ENCODE peak calls at places on chromosomes 5 and 9, in nine cellular contexts. One of them, this sample, is unnamed. For H3K4me1, the result is how much of the 10 kb centered on the place peaks cover.

GRCh38 chr5:44542470-44542869 is 153.2 kb upstream of the FGF10 start:
- DNase-seq in HepG2: no peak
- DNase-seq in uterus: no peak
- DNase-seq in body of pancreas: no peak
- DNase-seq in A549: no peak
- DNase-seq in tibial nerve: no peak
- DNase-seq in adrenal gland: no peak
- DNase-seq in IMR-90: no peak
- DNase-seq in ovary: no peak
- DNase-seq in this sample: no peak

GRCh38 chr9:35972093-35972492 is 14.1 kb upstream of the OR2S2 start:
- DNase-seq in HepG2: no peak
- DNase-seq in uterus: no peak
- DNase-seq in body of pancreas: no peak
- DNase-seq in A549: no peak
- DNase-seq in tibial nerve: no peak
- DNase-seq in adrenal gland: no peak
- DNase-seq in IMR-90: no peak
- DNase-seq in ovary: no peak
- DNase-seq in this sample: no peak

GRCh38 chr5:34007116-34007674 is 655 bp downstream of the AMACR start:
- DNase-seq in HepG2: no peak
- DNase-seq in uterus: no peak
- DNase-seq in body of pancreas: peak
- DNase-seq in A549: no peak
- DNase-seq in tibial nerve: no peak
- DNase-seq in adrenal gland: no peak
- DNase-seq in IMR-90: no peak
- DNase-seq in ovary: no peak
- DNase-seq in this sample: no peak

GRCh38 chr9:81534138-81534865 is 155.0 kb downstream of the TLE1 start:
- DNase-seq in HepG2: no peak
- DNase-seq in uterus: no peak
- DNase-seq in body of pancreas: no peak
- DNase-seq in A549: peak
- DNase-seq in tibial nerve: no peak
- DNase-seq in adrenal gland: no peak
- DNase-seq in IMR-90: peak
- DNase-seq in ovary: no peak
- DNase-seq in this sample: no peak

GRCh38 chr5:178644826-178645545 is 18.1 kb upstream of the CLK4 start:
- DNase-seq in HepG2: no peak
- DNase-seq in uterus: no peak
- DNase-seq in body of pancreas: no peak
- DNase-seq in A549: no peak
- DNase-seq in tibial nerve: no peak
- DNase-seq in adrenal gland: no peak
- DNase-seq in IMR-90: no peak
- DNase-seq in ovary: no peak
- DNase-seq in this sample: no peak

GRCh38 chr9:134855900-134856377 is 24.7 kb upstream of the FCN2 start:
- DNase-seq in HepG2: no peak
- DNase-seq in uterus: no peak
- DNase-seq in body of pancreas: no peak
- DNase-seq in A549: no peak
- DNase-seq in tibial nerve: no peak
- DNase-seq in adrenal gland: peak
- DNase-seq in IMR-90: no peak
- DNase-seq in ovary: no peak
- DNase-seq in this sample: no peak

GRCh38 chr9:92875373-92875772 is 2.5 kb downstream of the ZNF484 start:
- DNase-seq in HepG2: no peak
- DNase-seq in uterus: no peak
- DNase-seq in body of pancreas: no peak
- DNase-seq in A549: no peak
- DNase-seq in tibial nerve: no peak
- DNase-seq in adrenal gland: no peak
- DNase-seq in IMR-90: no peak
- DNase-seq in ovary: no peak
- DNase-seq in this sample: no peak

GRCh38 chr9:36485647-36486453 is 85.8 kb upstream of the RNF38 start:
- DNase-seq in HepG2: no peak
- DNase-seq in uterus: no peak
- DNase-seq in body of pancreas: peak
- DNase-seq in A549: no peak
- DNase-seq in tibial nerve: no peak
- DNase-seq in adrenal gland: no peak
- DNase-seq in IMR-90: peak
- DNase-seq in ovary: peak
- DNase-seq in this sample: no peak

GRCh38 chr5:157613385-157614245 is 38.0 kb upstream of the ADAM19 start:
- DNase-seq in HepG2: no peak
- DNase-seq in uterus: no peak
- DNase-seq in body of pancreas: no peak
- DNase-seq in A549: no peak
- DNase-seq in tibial nerve: no peak
- DNase-seq in adrenal gland: no peak
- DNase-seq in IMR-90: no peak
- DNase-seq in ovary: no peak
- DNase-seq in this sample: no peak

DNA sequence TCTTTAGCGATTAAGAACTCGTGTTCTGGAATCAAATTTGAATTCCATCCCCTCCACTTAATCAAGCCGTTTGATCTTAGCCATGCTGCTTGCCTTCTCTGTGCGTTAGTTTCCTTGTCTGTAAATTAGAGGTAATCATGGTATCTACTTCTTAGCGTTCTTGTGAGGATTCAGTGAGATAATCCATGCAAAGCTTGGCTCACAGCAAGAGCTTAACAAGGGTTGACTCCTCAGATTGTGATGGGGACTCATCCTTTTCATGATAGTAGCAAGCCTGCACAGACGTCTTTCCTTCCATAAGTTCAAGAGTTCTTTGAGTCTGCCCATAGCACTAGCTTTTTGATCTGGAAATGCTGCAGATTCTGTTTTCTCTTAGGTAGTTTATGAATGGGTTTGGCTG is 72.8 kb downstream of the TRIO start:
- DNase-seq in HepG2: no peak
- DNase-seq in uterus: no peak
- DNase-seq in body of pancreas: no peak
- DNase-seq in A549: no peak
- DNase-seq in tibial nerve: no peak
- DNase-seq in adrenal gland: no peak
- DNase-seq in IMR-90: no peak
- DNase-seq in ovary: no peak
- DNase-seq in this sample: no peak
- H3K4me1 ChIP-seq in HepG2: half or more
- H3K4me1 ChIP-seq in uterus: under half
- H3K4me1 ChIP-seq in body of pancreas: under half
- H3K4me1 ChIP-seq in A549: half or more
- H3K4me1 ChIP-seq in tibial nerve: under half
- H3K4me1 ChIP-seq in adrenal gland: under half
- H3K4me1 ChIP-seq in IMR-90: under half
- H3K4me1 ChIP-seq in ovary: under half
- H3K4me1 ChIP-seq in this sample: half or more

DNA sequence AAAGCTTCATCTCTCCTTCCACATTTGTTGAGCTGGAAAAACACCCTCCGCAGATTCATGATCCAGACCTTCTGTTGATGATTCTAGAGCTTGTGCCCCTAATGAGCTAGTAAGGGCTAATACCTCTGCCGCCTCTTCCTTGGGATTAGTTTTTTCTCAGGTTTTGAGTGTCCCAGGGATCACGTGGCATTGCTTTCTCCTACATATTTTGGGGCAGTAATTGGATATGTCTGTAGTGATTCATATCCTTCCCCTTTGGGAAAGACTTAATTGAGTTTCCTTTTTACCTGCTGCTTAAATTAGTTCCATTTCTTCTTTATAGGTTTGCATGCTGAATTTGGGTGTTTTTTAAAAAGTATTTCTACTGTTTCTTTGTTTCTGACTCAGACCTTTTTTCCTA is 143.9 kb downstream of the GOLPH3 start:
- DNase-seq in HepG2: no peak
- DNase-seq in uterus: no peak
- DNase-seq in body of pancreas: no peak
- DNase-seq in A549: no peak
- DNase-seq in tibial nerve: no peak
- DNase-seq in adrenal gland: no peak
- DNase-seq in IMR-90: no peak
- DNase-seq in ovary: no peak
- DNase-seq in this sample: no peak
- TF ChIP-seq POLR2A in HepG2: no peak
- TF ChIP-seq POLR2A in uterus: no peak
- TF ChIP-seq POLR2A in body of pancreas: no peak
- TF ChIP-seq POLR2A in A549: no peak
- TF ChIP-seq POLR2A in tibial nerve: no peak
- TF ChIP-seq POLR2A in adrenal gland: no peak
- TF ChIP-seq POLR2A in IMR-90: no peak
- TF ChIP-seq POLR2A in ovary: no peak
- TF ChIP-seq POLR2A in this sample: no peak

GRCh38 chr5:87076931-87077330 is 190.8 kb upstream of the RASA1 start:
- DNase-seq in HepG2: no peak
- DNase-seq in uterus: no peak
- DNase-seq in body of pancreas: no peak
- DNase-seq in A549: no peak
- DNase-seq in tibial nerve: no peak
- DNase-seq in adrenal gland: no peak
- DNase-seq in IMR-90: peak
- DNase-seq in ovary: no peak
- DNase-seq in this sample: no peak
- H3K4me1 ChIP-seq in HepG2: under half
- H3K4me1 ChIP-seq in uterus: under half
- H3K4me1 ChIP-seq in body of pancreas: under half
- H3K4me1 ChIP-seq in A549: under half
- H3K4me1 ChIP-seq in tibial nerve: under half
- H3K4me1 ChIP-seq in adrenal gland: under half
- H3K4me1 ChIP-seq in IMR-90: under half
- H3K4me1 ChIP-seq in ovary: under half
- H3K4me1 ChIP-seq in this sample: under half

GRCh38 chr9:124660341-124660801 is 110.7 kb downstream of the NR6A1 start:
- DNase-seq in HepG2: peak
- DNase-seq in uterus: no peak
- DNase-seq in body of pancreas: no peak
- DNase-seq in A549: peak
- DNase-seq in tibial nerve: no peak
- DNase-seq in adrenal gland: peak
- DNase-seq in IMR-90: peak
- DNase-seq in ovary: no peak
- DNase-seq in this sample: no peak
- TF ChIP-seq POLR2A in HepG2: no peak
- TF ChIP-seq POLR2A in uterus: no peak
- TF ChIP-seq POLR2A in body of pancreas: no peak
- TF ChIP-seq POLR2A in A549: no peak
- TF ChIP-seq POLR2A in tibial nerve: no peak
- TF ChIP-seq POLR2A in adrenal gland: peak
- TF ChIP-seq POLR2A in IMR-90: peak
- TF ChIP-seq POLR2A in ovary: no peak
- TF ChIP-seq POLR2A in this sample: no peak

DNA sequence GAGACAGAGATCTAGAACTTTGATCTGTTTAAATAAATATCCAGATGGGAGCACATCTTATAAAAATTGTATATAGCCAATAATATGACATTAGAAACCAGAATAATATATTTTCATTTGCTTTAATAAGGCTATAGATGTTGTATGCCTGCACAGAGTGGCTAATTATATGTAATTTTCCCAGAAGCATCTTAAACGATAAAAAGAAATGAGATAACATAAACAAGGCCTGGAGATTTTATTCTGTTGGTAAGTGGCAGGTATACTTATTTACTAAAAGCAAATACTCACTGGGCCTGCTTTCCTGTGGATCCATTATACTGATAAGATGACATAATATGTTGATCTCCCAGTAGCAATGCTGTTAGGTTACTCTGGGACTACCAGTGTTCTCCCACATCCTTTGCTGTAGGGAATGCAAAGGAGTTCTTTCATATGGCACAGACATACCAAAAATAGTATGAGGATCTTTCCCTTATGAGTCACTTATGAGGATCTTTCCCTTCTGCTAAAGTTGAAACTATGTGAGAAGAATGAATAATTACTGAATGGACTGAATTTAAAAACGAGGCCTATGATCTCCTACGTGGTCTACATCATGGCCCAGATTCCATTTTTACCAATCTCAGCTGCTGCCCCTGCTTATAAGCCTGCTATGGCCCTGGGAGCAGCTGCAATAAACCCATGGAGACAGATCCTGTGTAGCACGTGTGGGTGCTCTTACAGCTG is 112.1 kb downstream of the NUDT12 start:
- DNase-seq in HepG2: no peak
- DNase-seq in uterus: no peak
- DNase-seq in body of pancreas: no peak
- DNase-seq in A549: no peak
- DNase-seq in tibial nerve: no peak
- DNase-seq in adrenal gland: no peak
- DNase-seq in IMR-90: peak
- DNase-seq in ovary: no peak
- DNase-seq in this sample: no peak
- H3K4me1 ChIP-seq in HepG2: under half
- H3K4me1 ChIP-seq in uterus: under half
- H3K4me1 ChIP-seq in body of pancreas: under half
- H3K4me1 ChIP-seq in A549: under half
- H3K4me1 ChIP-seq in tibial nerve: under half
- H3K4me1 ChIP-seq in adrenal gland: under half
- H3K4me1 ChIP-seq in IMR-90: under half
- H3K4me1 ChIP-seq in ovary: under half
- H3K4me1 ChIP-seq in this sample: under half

GRCh38 chr5:181237758-181238385 is 5.8 kb downstream of the RACK1 start:
- DNase-seq in HepG2: no peak
- DNase-seq in uterus: no peak
- DNase-seq in body of pancreas: no peak
- DNase-seq in A549: no peak
- DNase-seq in tibial nerve: no peak
- DNase-seq in adrenal gland: no peak
- DNase-seq in IMR-90: no peak
- DNase-seq in ovary: no peak
- DNase-seq in this sample: no peak
- TF ChIP-seq POLR2A in HepG2: no peak
- TF ChIP-seq POLR2A in uterus: no peak
- TF ChIP-seq POLR2A in body of pancreas: no peak
- TF ChIP-seq POLR2A in A549: no peak
- TF ChIP-seq POLR2A in tibial nerve: no peak
- TF ChIP-seq POLR2A in adrenal gland: no peak
- TF ChIP-seq POLR2A in IMR-90: no peak
- TF ChIP-seq POLR2A in ovary: no peak
- TF ChIP-seq POLR2A in this sample: no peak

DNA sequence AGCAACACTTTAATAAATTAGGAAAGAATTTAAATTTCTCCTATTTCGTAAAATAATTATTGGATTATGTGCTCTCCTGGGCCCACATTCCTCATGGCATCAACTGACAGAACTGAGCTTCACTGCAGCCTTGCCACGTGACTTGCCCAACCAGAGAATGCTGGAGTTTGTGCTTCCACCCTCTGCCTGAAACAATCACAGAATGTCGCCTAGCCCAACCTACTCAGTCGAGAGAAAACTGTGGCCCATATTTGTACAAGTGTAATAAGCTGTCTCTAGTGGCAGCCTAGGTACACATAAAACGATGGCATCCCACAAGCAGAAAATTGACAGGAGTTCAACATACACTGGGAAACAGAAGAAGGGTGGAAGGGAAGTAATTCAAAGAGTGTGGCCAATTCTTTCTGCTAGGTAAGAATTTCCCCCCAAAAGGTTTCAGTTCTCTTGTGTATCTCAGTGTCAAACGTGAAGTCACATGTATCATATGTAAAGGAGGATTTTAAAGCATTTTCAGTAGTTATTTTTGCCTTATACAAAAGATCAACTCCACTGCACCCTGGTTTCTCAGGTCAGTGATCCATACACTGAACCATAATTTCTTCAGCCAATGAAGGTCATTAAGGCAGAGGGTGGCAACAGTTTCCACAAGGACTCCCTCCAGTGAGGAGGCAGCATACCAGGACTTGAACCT is 41.7 kb downstream of the ZNF608 start:
- DNase-seq in HepG2: peak
- DNase-seq in uterus: no peak
- DNase-seq in body of pancreas: no peak
- DNase-seq in A549: no peak
- DNase-seq in tibial nerve: no peak
- DNase-seq in adrenal gland: no peak
- DNase-seq in IMR-90: no peak
- DNase-seq in ovary: no peak
- DNase-seq in this sample: no peak
- H3K4me1 ChIP-seq in HepG2: under half
- H3K4me1 ChIP-seq in uterus: under half
- H3K4me1 ChIP-seq in body of pancreas: half or more
- H3K4me1 ChIP-seq in A549: under half
- H3K4me1 ChIP-seq in tibial nerve: under half
- H3K4me1 ChIP-seq in adrenal gland: under half
- H3K4me1 ChIP-seq in IMR-90: under half
- H3K4me1 ChIP-seq in ovary: under half
- H3K4me1 ChIP-seq in this sample: under half